ENCODE peak calls at places on chromosomes 6 and 20, in seven cellular contexts. O is MM.1S, L is PC-3, Q is hepatocyte, B is GM23338, A is GM23248, C is OCI-LY7. F is an unnamed sample.
A peak's percentile ranks its signal among the peaks of the same experiment; 100 is the strongest.

GRCh38 chr6:140713495-140713894 is 1339.0 kb upstream of the CITED2 start:
- DNase-seq in C (no peak), Q (no peak), B (peak; percentile 2), A (no peak), L (no peak), O (no peak), F (no peak)

GRCh38 chr20:48958743-48959142 is 37.2 kb downstream of the ARFGEF2 start:
- DNase-seq in O (no peak), C (no peak), Q (no peak), B (no peak), L (no peak), A (no peak), F (no peak)

GRCh38 chr20:9156529-9157280 is 87.8 kb downstream of the PLCB4 start:
- DNase-seq in L (no peak), O (no peak), C (no peak), B (no peak), Q (no peak), A (no peak), F (no peak)

GRCh38 chr6:169070506-169071176 is 183.0 kb downstream of the THBS2 start:
- DNase-seq in Q (peak; percentile 80), A (peak; percentile 100), C (no peak), O (no peak), L (peak; percentile 93), B (no peak), F (no peak)

GRCh38 chr6:113068569-113068968 is 721.4 kb downstream of the RFPL4B start:
- DNase-seq in A (peak; percentile 4), Q (no peak), C (no peak), O (no peak), B (no peak), L (no peak), F (no peak)

GRCh38 chr6:117414770-117415169 is 11.0 kb downstream of the ROS1 start:
- DNase-seq in B (peak; percentile 9), Q (peak; percentile 17), O (no peak), L (peak; percentile 59), C (no peak), A (peak; percentile 12), F (no peak)

GRCh38 chr6:7243188-7243942 is 69.6 kb downstream of the SSR1 start:
- DNase-seq in B (peak; percentile 91), L (peak; percentile 82), A (peak; percentile 72), C (peak; percentile 75), Q (peak; percentile 79), O (peak; percentile 71), F (peak; percentile 83)

GRCh38 chr6:75128881-75129570 is 76.8 kb downstream of the COL12A1 start:
- DNase-seq in A (peak; percentile 45), B (no peak), O (no peak), L (no peak), C (no peak), Q (no peak), F (no peak)

GRCh38 chr6:157629220-157629619 is 193.8 kb upstream of the SNX9 start:
- DNase-seq in L (no peak), Q (no peak), O (no peak), A (no peak), B (peak; percentile 47), C (no peak), F (no peak)
- TF ChIP-seq EZH2phosphoT487 in L (no peak), Q (no peak), O (no peak), A (no peak), B (no peak), C (no peak), F (no peak)

DNA sequence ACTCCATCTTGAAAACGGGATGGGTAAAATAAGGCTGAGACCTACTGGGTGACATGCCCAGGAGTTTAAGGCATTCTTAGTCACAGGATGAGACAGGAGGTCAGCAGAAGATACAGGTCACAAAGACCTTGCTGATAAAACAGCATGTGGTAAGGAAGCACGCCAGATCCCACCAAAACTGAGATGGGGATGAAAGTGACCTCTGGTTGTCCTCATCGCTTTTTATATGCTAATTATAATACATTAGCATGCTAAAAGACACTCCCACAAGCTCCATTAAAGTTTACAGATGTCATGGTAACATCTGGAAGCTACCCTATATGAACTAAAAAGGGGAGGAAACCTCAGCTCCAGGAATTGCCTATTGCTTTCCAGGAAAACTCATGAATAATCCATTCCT is 8.5 kb upstream of the RIN2 start:
- DNase-seq in L (no peak), A (no peak), Q (no peak), B (peak; percentile 81), O (no peak), C (no peak), F (no peak)
- H3K4me3 ChIP-seq in L (no peak overlapping the region), A (no peak overlapping the region), Q (no peak overlapping the region), B (no peak overlapping the region), O (no peak overlapping the region), C (no peak overlapping the region), F (no peak overlapping the region)

GRCh38 chr6:25757936-25758642 is 3.5 kb downstream of the SLC17A4 start:
- DNase-seq in C (no peak), L (no peak), A (no peak), B (no peak), Q (no peak), O (no peak), F (no peak)
- H2AFZ ChIP-seq in C (no peak overlapping the region), L (no peak overlapping the region), A (no peak overlapping the region), B (no peak overlapping the region), Q (no peak overlapping the region), O (no peak overlapping the region), F (no peak overlapping the region)

DNA sequence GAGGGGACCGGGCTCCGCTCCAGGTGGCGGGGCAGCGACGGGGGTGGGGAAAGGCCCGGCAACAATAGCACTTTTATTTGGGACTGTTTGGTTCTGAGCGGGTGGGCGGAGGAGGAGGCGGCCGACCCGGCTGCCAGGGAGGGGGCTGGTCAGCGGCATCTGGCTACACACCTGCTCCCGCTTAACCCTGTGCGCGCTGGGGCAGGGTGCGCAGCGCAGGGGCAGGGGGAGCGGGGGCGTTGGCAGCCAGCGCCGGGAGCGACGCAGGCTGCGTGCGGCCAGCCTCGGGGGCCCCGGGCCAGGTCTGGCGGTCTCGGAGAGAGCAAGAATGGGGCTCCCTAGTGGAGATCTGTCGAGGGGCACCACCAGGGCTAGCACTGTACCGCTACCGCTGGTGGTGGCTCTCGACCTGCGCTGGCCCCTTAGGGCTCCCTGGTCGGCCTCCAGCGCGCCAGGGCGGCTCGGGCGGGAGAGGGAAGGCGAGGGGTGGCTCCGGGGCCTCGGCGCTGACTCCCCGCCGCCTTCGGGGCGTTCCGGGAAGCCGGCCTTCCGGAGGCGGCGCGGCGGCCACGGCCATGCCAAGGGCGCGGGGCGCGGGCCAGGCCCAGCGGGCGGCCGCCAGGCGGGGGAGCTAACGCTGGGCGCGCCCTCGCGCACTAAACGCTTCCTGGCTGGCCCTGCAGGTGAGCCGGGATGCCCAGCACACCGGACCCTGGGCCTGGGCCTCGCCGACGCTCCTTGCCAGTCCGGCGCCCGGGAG is 92.4 kb downstream of the NCR2 start:
- DNase-seq in O (no peak), A (peak; percentile 57), Q (peak; percentile 78), B (peak; percentile 82), C (no peak), L (peak; percentile 60), F (peak; percentile 67)
- TF ChIP-seq EZH2phosphoT487 in O (no peak), A (no peak), Q (no peak), B (no peak), C (no peak), L (no peak), F (peak; percentile 13)

F was measured in neural progenitor cell.